ENCODE peak calls at places on chromosomes 16 and 17, in six cellular contexts. S is HCT116, R is K562, Z is GM12878, A is HepG2, I is H1. H is an unnamed sample.

GRCh38 chr16:53219795-53220194 is 165.0 kb downstream of the CHD9 start:
- DNase-seq in S (no peak), R (no peak), Z (no peak), A (no peak), I (no peak), H (no peak)

GRCh38 chr17:72294487-72294893 is 173.7 kb downstream of the SOX9 start:
- DNase-seq in S (no peak), R (no peak), Z (no peak), A (no peak), I (no peak), H (no peak)

GRCh38 chr16:85312642-85313540 is 200.6 kb upstream of the CIBAR2 start:
- DNase-seq in S (no peak), R (no peak), Z (no peak), A (no peak), I (peak; percentile 60), H (no peak)

GRCh38 chr16:20675488-20676267 is 21.8 kb downstream of the ACSM1 start:
- DNase-seq in S (peak; percentile 19), R (no peak), Z (peak; percentile 38), A (peak; percentile 64), I (peak; percentile 59), H (peak; percentile 40)

GRCh38 chr16:85303354-85303883 is 191.1 kb upstream of the CIBAR2 start:
- DNase-seq in S (peak; percentile 65), R (peak; percentile 92), Z (no peak), A (peak; percentile 28), I (peak; percentile 95), H (peak; percentile 48)

GRCh38 chr16:84270531-84270930 is 24.1 kb upstream of the WFDC1 start:
- DNase-seq in S (no peak), R (no peak), Z (no peak), A (no peak), I (no peak), H (no peak)

GRCh38 chr16:27450836-27451341 is 48.9 kb downstream of the IL21R start:
- DNase-seq in S (no peak), R (no peak), Z (peak; percentile 68), A (no peak), I (no peak), H (no peak)

GRCh38 chr16:78704421-78704820 is 605.0 kb downstream of the WWOX start:
- DNase-seq in S (no peak), R (no peak), Z (no peak), A (no peak), I (no peak), H (no peak)

GRCh38 chr17:57995076-57995956 is 7.3 kb upstream of the VEZF1 start:
- DNase-seq in S (peak; percentile 80), R (peak; percentile 55), Z (no peak), A (peak; percentile 87), I (no peak), H (no peak)

GRCh38 chr16:57755726-57756423 is 20.3 kb downstream of the KATNB1 start:
- DNase-seq in S (no peak), R (no peak), Z (no peak), A (no peak), I (no peak), H (no peak)

GRCh38 chr16:1437606-1438005 is 6.7 kb downstream of the PERCC1 start:
- DNase-seq in S (no peak), R (no peak), Z (no peak), A (no peak), I (no peak), H (no peak)

GRCh38 chr17:30113213-30113612 is 3.4 kb upstream of the NSRP1 start:
- DNase-seq in S (no peak), R (no peak), Z (peak; percentile 56), A (peak; percentile 13), I (no peak), H (no peak)

DNA sequence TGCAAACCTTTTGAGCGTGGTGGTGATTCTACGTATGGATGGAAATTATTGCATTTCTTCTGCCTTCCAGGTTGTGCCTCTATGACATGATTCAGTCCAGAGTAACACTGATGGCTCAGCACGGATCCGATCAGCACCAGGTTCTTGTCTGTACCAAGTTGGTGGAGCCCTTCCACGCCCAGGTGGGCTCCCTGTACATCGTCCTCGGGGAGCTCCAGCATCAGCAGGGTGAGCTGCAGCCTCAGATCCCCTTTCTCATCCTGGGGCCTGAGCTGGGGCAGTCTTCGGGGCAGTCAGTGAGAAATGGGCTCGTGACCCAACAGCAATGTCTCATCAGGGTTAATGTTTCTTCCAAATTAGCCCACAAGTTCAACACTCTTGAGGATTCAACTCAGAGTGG is 9.3 kb upstream of the CDK3 start:
- DNase-seq in S (no peak), R (no peak), Z (no peak), A (no peak), I (no peak), H (no peak)
- H3K9ac ChIP-seq in S (no peak overlapping the region), R (no peak overlapping the region), Z (no peak overlapping the region), A (no peak overlapping the region), I (no peak overlapping the region), H (no peak overlapping the region)

DNA sequence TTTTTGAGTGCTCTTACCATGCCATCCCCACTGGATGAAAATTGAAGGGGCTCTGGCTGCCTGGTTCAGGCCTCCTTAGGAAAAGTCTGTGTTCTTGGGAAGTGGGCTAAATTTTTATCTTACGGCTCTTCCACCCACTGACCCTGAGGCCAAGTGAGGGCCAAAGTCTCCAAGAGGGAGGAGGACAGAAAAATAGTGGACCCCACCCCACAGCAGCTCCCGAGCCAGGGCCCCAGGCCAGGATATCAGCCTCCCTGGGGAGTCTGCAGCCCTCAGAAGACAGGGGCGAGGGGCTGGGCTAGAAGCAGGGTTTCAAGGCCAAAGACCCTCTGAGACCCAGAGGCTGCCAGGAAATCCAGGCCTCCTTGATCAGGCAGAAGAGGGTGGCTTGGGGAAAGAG is 156.2 kb downstream of the ZNF423 start:
- DNase-seq in S (no peak), R (no peak), Z (no peak), A (no peak), I (no peak), H (no peak)
- H3K4me3 ChIP-seq in S (no peak overlapping the region), R (no peak overlapping the region), Z (no peak overlapping the region), A (no peak overlapping the region), I (no peak overlapping the region), H (no peak overlapping the region)

DNA sequence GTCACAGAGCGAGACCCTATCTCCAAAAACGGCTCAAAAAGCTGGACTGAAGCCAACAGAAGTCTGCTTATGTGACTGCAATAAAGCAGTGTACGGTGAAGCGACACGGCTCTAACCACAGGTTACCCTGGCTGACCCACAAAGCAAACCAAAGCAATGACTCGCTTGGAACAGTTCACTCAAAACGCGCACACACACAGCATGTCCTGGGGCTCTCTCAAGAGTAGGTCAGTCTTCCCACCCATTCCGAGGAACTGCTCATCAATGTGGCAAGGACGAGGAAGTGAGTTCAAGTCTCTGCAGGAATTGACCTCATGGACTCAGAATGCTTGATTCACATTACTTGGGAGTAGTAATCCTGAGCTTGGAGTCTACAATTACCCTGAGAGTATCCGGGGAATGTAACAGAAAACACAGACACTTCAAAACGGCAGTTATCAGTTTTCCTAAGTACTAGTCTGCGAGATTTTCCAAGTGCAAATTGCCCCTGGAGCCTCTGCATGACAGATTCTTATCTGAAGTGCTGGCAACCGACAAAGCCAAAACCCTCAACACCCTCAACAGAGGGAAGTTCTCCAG is 25.4 kb downstream of the PELP1 start:
- DNase-seq in S (peak; percentile 61), R (no peak), Z (no peak), A (peak; percentile 39), I (no peak), H (no peak)
- TF ChIP-seq ZNF274 in S (no peak), R (no peak), Z (no peak), A (no peak), I (no peak), H (no peak)

GRCh38 chr17:74854792-74855191 is 4.9 kb downstream of the GRIN2C start:
- DNase-seq in S (no peak), R (no peak), Z (no peak), A (no peak), I (no peak), H (no peak)

GRCh38 chr17:74851612-74852236 is 8.0 kb downstream of the GRIN2C start:
- DNase-seq in S (no peak), R (no peak), Z (no peak), A (no peak), I (no peak), H (no peak)

GRCh38 chr17:74853669-74854068 is 6.0 kb downstream of the GRIN2C start:
- DNase-seq in S (no peak), R (no peak), Z (no peak), A (no peak), I (no peak), H (no peak)

GRCh38 chr17:74852237-74853047 is 7.2 kb downstream of the GRIN2C start:
- DNase-seq in S (peak; percentile 27), R (peak; percentile 95), Z (no peak), A (peak; percentile 67), I (peak; percentile 86), H (peak; percentile 72)

DNA sequence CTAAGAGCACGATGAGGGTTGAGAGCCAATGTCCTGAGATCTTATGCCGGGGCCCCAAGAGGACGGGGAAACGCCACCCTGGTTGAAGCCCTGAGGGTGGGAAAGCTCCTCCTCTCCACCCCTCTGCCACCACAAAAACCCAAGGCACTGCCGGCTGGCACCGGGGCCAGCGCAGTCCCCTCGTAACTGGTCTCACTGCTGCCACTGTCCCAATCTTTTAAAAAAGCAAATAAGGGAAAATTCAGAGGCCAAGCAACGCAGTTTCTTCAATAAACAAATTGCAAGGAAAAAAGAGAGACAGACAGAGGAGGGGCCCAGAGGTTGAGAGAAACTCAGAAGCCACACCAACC is 6.7 kb downstream of the GRIN2C start:
- DNase-seq in S (no peak), R (no peak), Z (no peak), A (no peak), I (no peak), H (no peak)
- H3K9ac ChIP-seq in S (no peak overlapping the region), R (no peak overlapping the region), Z (no peak overlapping the region), A (no peak overlapping the region), I (no peak overlapping the region), H (peak overlapping the region; percentile 85)

GRCh38 chr17:80092959-80093358 is 8.4 kb upstream of the GAA start:
- DNase-seq in S (no peak), R (no peak), Z (no peak), A (no peak), I (no peak), H (no peak)
- H3K4me3 ChIP-seq in S (no peak overlapping the region), R (no peak overlapping the region), Z (no peak overlapping the region), A (no peak overlapping the region), I (no peak overlapping the region), H (no peak overlapping the region)

GRCh38 chr17:63429766-63430165 is 16.3 kb downstream of the CYB561 start:
- DNase-seq in S (no peak), R (no peak), Z (no peak), A (no peak), I (no peak), H (no peak)

GRCh38 chr17:63430223-63430622 is 15.9 kb downstream of the CYB561 start:
- DNase-seq in S (no peak), R (no peak), Z (no peak), A (no peak), I (no peak), H (no peak)

GRCh38 chr17:63431618-63431938 is 14.5 kb downstream of the CYB561 start:
- DNase-seq in S (no peak), R (no peak), Z (no peak), A (no peak), I (no peak), H (no peak)

GRCh38 chr17:63433746-63434591 is 12.1 kb downstream of the CYB561 start:
- DNase-seq in S (no peak), R (no peak), Z (no peak), A (no peak), I (no peak), H (no peak)

GRCh38 chr17:63431939-63432804 is 13.9 kb downstream of the CYB561 start:
- DNase-seq in S (no peak), R (peak; percentile 90), Z (no peak), A (peak; percentile 81), I (no peak), H (no peak)
- TF ChIP-seq ZNF274 in S (no peak), R (no peak), Z (no peak), A (no peak), I (no peak), H (no peak)

GRCh38 chr17:81097943-81098308 is 63.0 kb downstream of the BAIAP2 start:
- DNase-seq in S (peak; percentile 72), R (peak; percentile 68), Z (no peak), A (peak; percentile 42), I (no peak), H (no peak)
- H3K9ac ChIP-seq in S (peak overlapping the region; percentile 72), R (peak overlapping the region; percentile 69), Z (no peak overlapping the region), A (peak overlapping the region; percentile 53), I (no peak overlapping the region), H (peak overlapping the region; percentile 69)

H was measured in NT2/D1.